ENCODE peak calls at places on chromosome 5, in ten cellular contexts. One of them, this sample, is unnamed.

GRCh38 chr5:145072880-145073279 is 762.3 kb downstream of the PRELID2 start:
- DNase-seq in GM06990: no peak
- DNase-seq in body of pancreas: no peak
- DNase-seq in pancreas: no peak
- DNase-seq in lung: no peak
- DNase-seq in WTC11: no peak
- DNase-seq in astrocyte of the spinal cord: peak
- DNase-seq in AG09309: no peak
- DNase-seq in kidney: no peak
- DNase-seq in osteocyte: no peak
- DNase-seq in this sample: no peak

GRCh38 chr5:122153230-122153629 is 23.9 kb downstream of the ZNF474 start:
- DNase-seq in osteocyte: no peak
- DNase-seq in AG09309: peak
- DNase-seq in astrocyte of the spinal cord: peak
- DNase-seq in pancreas: no peak
- DNase-seq in GM06990: no peak
- DNase-seq in body of pancreas: no peak
- DNase-seq in lung: no peak
- DNase-seq in WTC11: no peak
- DNase-seq in kidney: no peak
- DNase-seq in this sample: no peak

GRCh38 chr5:137735531-137736284 is at the start of gene KLHL3:
- DNase-seq in AG09309: no peak
- DNase-seq in osteocyte: no peak
- DNase-seq in pancreas: peak
- DNase-seq in astrocyte of the spinal cord: peak
- DNase-seq in WTC11: peak
- DNase-seq in kidney: peak
- DNase-seq in body of pancreas: peak
- DNase-seq in GM06990: peak
- DNase-seq in lung: peak
- DNase-seq in this sample: peak

GRCh38 chr5:115124741-115125140 is 45.0 kb downstream of the TRIM36 start:
- DNase-seq in GM06990: no peak
- DNase-seq in astrocyte of the spinal cord: no peak
- DNase-seq in osteocyte: no peak
- DNase-seq in kidney: no peak
- DNase-seq in lung: no peak
- DNase-seq in WTC11: no peak
- DNase-seq in body of pancreas: no peak
- DNase-seq in AG09309: no peak
- DNase-seq in pancreas: no peak
- DNase-seq in this sample: no peak

GRCh38 chr5:10745133-10745532 is 15.9 kb downstream of the DAP start:
- DNase-seq in kidney: no peak
- DNase-seq in lung: no peak
- DNase-seq in astrocyte of the spinal cord: no peak
- DNase-seq in AG09309: no peak
- DNase-seq in WTC11: no peak
- DNase-seq in GM06990: no peak
- DNase-seq in pancreas: no peak
- DNase-seq in body of pancreas: no peak
- DNase-seq in osteocyte: no peak
- DNase-seq in this sample: no peak

GRCh38 chr5:71601222-71602026 is 14.3 kb downstream of the MCCC2 start:
- DNase-seq in body of pancreas: peak
- DNase-seq in pancreas: peak
- DNase-seq in kidney: no peak
- DNase-seq in GM06990: no peak
- DNase-seq in osteocyte: peak
- DNase-seq in lung: peak
- DNase-seq in AG09309: peak
- DNase-seq in astrocyte of the spinal cord: peak
- DNase-seq in WTC11: peak
- DNase-seq in this sample: peak

GRCh38 chr5:150674376-150674821 is 13.3 kb downstream of the MYOZ3 start:
- DNase-seq in GM06990: no peak
- DNase-seq in pancreas: no peak
- DNase-seq in WTC11: no peak
- DNase-seq in AG09309: no peak
- DNase-seq in lung: no peak
- DNase-seq in osteocyte: peak
- DNase-seq in astrocyte of the spinal cord: no peak
- DNase-seq in body of pancreas: no peak
- DNase-seq in kidney: no peak
- DNase-seq in this sample: no peak

GRCh38 chr5:61053937-61054336 is 108.3 kb downstream of the SMIM15 start:
- DNase-seq in body of pancreas: no peak
- DNase-seq in GM06990: no peak
- DNase-seq in pancreas: no peak
- DNase-seq in WTC11: no peak
- DNase-seq in kidney: no peak
- DNase-seq in AG09309: no peak
- DNase-seq in osteocyte: no peak
- DNase-seq in astrocyte of the spinal cord: no peak
- DNase-seq in lung: no peak
- DNase-seq in this sample: no peak

GRCh38 chr5:93236807-93237421 is 344.1 kb downstream of the NR2F1-AS1 start:
- DNase-seq in osteocyte: no peak
- DNase-seq in pancreas: no peak
- DNase-seq in astrocyte of the spinal cord: no peak
- DNase-seq in GM06990: no peak
- DNase-seq in lung: no peak
- DNase-seq in kidney: no peak
- DNase-seq in AG09309: no peak
- DNase-seq in WTC11: no peak
- DNase-seq in body of pancreas: no peak
- DNase-seq in this sample: no peak

GRCh38 chr5:89480406-89481007 is 597.5 kb upstream of the MEF2C start:
- DNase-seq in lung: no peak
- DNase-seq in pancreas: no peak
- DNase-seq in GM06990: no peak
- DNase-seq in kidney: no peak
- DNase-seq in WTC11: no peak
- DNase-seq in AG09309: no peak
- DNase-seq in astrocyte of the spinal cord: no peak
- DNase-seq in osteocyte: no peak
- DNase-seq in body of pancreas: no peak
- DNase-seq in this sample: no peak

GRCh38 chr5:171650605-171651004 is 135.0 kb upstream of the SMIM23 start:
- DNase-seq in GM06990: no peak
- DNase-seq in lung: no peak
- DNase-seq in kidney: no peak
- DNase-seq in body of pancreas: no peak
- DNase-seq in osteocyte: no peak
- DNase-seq in AG09309: no peak
- DNase-seq in pancreas: no peak
- DNase-seq in astrocyte of the spinal cord: no peak
- DNase-seq in WTC11: no peak
- DNase-seq in this sample: no peak

GRCh38 chr5:158676642-158677489 is 422.9 kb downstream of the EBF1 start:
- DNase-seq in AG09309: no peak
- DNase-seq in osteocyte: no peak
- DNase-seq in body of pancreas: no peak
- DNase-seq in kidney: no peak
- DNase-seq in lung: no peak
- DNase-seq in GM06990: no peak
- DNase-seq in pancreas: no peak
- DNase-seq in astrocyte of the spinal cord: no peak
- DNase-seq in WTC11: peak
- DNase-seq in this sample: no peak

GRCh38 chr5:170520319-170520718 is 16.5 kb downstream of the KCNIP1 start:
- DNase-seq in osteocyte: no peak
- DNase-seq in astrocyte of the spinal cord: no peak
- DNase-seq in WTC11: no peak
- DNase-seq in GM06990: no peak
- DNase-seq in AG09309: no peak
- DNase-seq in body of pancreas: no peak
- DNase-seq in lung: no peak
- DNase-seq in pancreas: no peak
- DNase-seq in kidney: no peak
- DNase-seq in this sample: no peak

GRCh38 chr5:151663617-151664322 is 22.9 kb downstream of the SPARC start:
- DNase-seq in kidney: no peak
- DNase-seq in WTC11: no peak
- DNase-seq in AG09309: no peak
- DNase-seq in astrocyte of the spinal cord: no peak
- DNase-seq in GM06990: peak
- DNase-seq in lung: no peak
- DNase-seq in body of pancreas: no peak
- DNase-seq in pancreas: no peak
- DNase-seq in osteocyte: no peak
- DNase-seq in this sample: no peak

GRCh38 chr5:178793156-178793555 is 62.7 kb upstream of the ZNF354A start:
- DNase-seq in GM06990: no peak
- DNase-seq in kidney: no peak
- DNase-seq in lung: no peak
- DNase-seq in astrocyte of the spinal cord: no peak
- DNase-seq in body of pancreas: peak
- DNase-seq in osteocyte: no peak
- DNase-seq in WTC11: peak
- DNase-seq in pancreas: no peak
- DNase-seq in AG09309: no peak
- DNase-seq in this sample: no peak

GRCh38 chr5:55699041-55699688 is 13.0 kb downstream of the SLC38A9 start:
- DNase-seq in GM06990: peak
- DNase-seq in WTC11: no peak
- DNase-seq in pancreas: no peak
- DNase-seq in astrocyte of the spinal cord: no peak
- DNase-seq in AG09309: no peak
- DNase-seq in osteocyte: no peak
- DNase-seq in kidney: no peak
- DNase-seq in lung: no peak
- DNase-seq in body of pancreas: no peak
- DNase-seq in this sample: no peak

GRCh38 chr5:176542596-176543427 is 5.6 kb upstream of the RNF44 start:
- DNase-seq in WTC11: peak
- DNase-seq in lung: no peak
- DNase-seq in body of pancreas: peak
- DNase-seq in GM06990: peak
- DNase-seq in osteocyte: no peak
- DNase-seq in pancreas: no peak
- DNase-seq in AG09309: no peak
- DNase-seq in astrocyte of the spinal cord: no peak
- DNase-seq in kidney: peak
- DNase-seq in this sample: peak

DNA sequence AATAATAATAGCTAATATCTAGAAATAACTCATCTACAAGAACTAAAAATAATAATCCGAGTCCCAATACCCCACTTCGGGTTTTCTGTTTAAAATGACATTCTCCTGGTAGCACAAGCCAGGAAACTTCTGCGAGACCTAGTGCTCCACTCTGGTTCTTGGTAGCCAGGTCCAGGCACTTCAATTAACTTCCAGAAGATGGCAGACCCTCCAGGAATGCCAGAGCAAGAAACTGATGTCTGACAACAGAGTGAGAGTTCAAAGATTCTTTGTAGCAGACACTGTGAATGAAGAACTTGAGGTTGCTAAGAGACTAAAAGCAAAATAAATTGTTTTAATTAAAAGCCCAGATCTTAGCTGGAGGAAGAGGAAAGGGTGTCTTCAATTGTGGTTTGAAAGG is 1963.3 kb upstream of the CDH9 start:
- DNase-seq in pancreas: no peak
- DNase-seq in astrocyte of the spinal cord: no peak
- DNase-seq in body of pancreas: no peak
- DNase-seq in AG09309: no peak
- DNase-seq in lung: no peak
- DNase-seq in kidney: no peak
- DNase-seq in GM06990: no peak
- DNase-seq in osteocyte: no peak
- DNase-seq in WTC11: no peak
- DNase-seq in this sample: no peak
- TF ChIP-seq CTCF in pancreas: no peak
- TF ChIP-seq CTCF in astrocyte of the spinal cord: no peak
- TF ChIP-seq CTCF in body of pancreas: no peak
- TF ChIP-seq CTCF in AG09309: no peak
- TF ChIP-seq CTCF in lung: no peak
- TF ChIP-seq CTCF in kidney: peak
- TF ChIP-seq CTCF in GM06990: no peak
- TF ChIP-seq CTCF in osteocyte: peak
- TF ChIP-seq CTCF in WTC11: no peak
- TF ChIP-seq CTCF in this sample: no peak

GRCh38 chr5:110414360-110414759 is 312.1 kb downstream of the TMEM232 start:
- DNase-seq in AG09309: no peak
- DNase-seq in osteocyte: no peak
- DNase-seq in body of pancreas: no peak
- DNase-seq in GM06990: no peak
- DNase-seq in pancreas: no peak
- DNase-seq in lung: no peak
- DNase-seq in kidney: no peak
- DNase-seq in WTC11: no peak
- DNase-seq in astrocyte of the spinal cord: peak
- DNase-seq in this sample: peak
- TF ChIP-seq CTCF in AG09309: peak
- TF ChIP-seq CTCF in osteocyte: peak
- TF ChIP-seq CTCF in body of pancreas: no peak
- TF ChIP-seq CTCF in GM06990: peak
- TF ChIP-seq CTCF in pancreas: no peak
- TF ChIP-seq CTCF in lung: no peak
- TF ChIP-seq CTCF in kidney: peak
- TF ChIP-seq CTCF in WTC11: no peak
- TF ChIP-seq CTCF in astrocyte of the spinal cord: peak
- TF ChIP-seq CTCF in this sample: peak

GRCh38 chr5:148826082-148826971 is at the start of gene ADRB2:
- DNase-seq in astrocyte of the spinal cord: peak
- DNase-seq in AG09309: peak
- DNase-seq in GM06990: peak
- DNase-seq in pancreas: peak
- DNase-seq in lung: peak
- DNase-seq in WTC11: peak
- DNase-seq in osteocyte: peak
- DNase-seq in body of pancreas: peak
- DNase-seq in kidney: peak
- DNase-seq in this sample: peak
- TF ChIP-seq CTCF in astrocyte of the spinal cord: no peak
- TF ChIP-seq CTCF in AG09309: no peak
- TF ChIP-seq CTCF in GM06990: no peak
- TF ChIP-seq CTCF in pancreas: no peak
- TF ChIP-seq CTCF in lung: no peak
- TF ChIP-seq CTCF in WTC11: no peak
- TF ChIP-seq CTCF in osteocyte: no peak
- TF ChIP-seq CTCF in body of pancreas: no peak
- TF ChIP-seq CTCF in kidney: no peak
- TF ChIP-seq CTCF in this sample: no peak

DNA sequence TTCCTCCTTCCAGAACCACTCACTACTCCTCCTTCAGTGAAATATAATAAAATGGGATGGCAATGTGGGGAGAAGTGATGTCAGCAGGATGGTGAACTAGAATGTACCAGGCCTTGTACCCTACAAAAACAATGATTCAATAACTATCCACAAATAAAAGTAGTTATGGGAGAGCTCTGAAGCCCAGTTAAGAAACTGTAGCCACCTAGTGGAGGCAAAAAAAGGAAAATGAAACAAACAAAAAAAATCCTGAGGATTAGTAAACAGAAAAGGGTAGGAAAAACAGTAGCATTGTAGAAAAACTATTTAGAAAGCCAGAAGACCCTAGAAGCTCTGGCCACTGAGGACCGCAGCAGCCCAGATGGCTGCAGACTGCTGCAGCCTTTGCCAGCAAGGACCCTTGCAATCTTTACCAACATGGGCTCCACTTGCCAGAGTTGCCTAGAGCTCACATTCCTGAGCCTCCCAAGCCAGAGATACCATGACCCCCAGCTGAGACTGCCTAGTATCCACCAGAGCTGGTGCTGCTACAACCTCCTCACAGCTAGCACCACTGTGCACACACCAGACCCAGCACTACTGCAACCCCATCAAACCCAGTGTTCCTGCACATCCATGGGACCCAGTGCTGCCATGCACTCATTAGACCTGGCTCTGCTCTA is 259.7 kb upstream of the MSX2 start:
- DNase-seq in kidney: no peak
- DNase-seq in lung: no peak
- DNase-seq in WTC11: no peak
- DNase-seq in body of pancreas: no peak
- DNase-seq in AG09309: no peak
- DNase-seq in GM06990: no peak
- DNase-seq in astrocyte of the spinal cord: no peak
- DNase-seq in osteocyte: no peak
- DNase-seq in pancreas: no peak
- DNase-seq in this sample: no peak
- TF ChIP-seq CTCF in kidney: no peak
- TF ChIP-seq CTCF in lung: no peak
- TF ChIP-seq CTCF in WTC11: no peak
- TF ChIP-seq CTCF in body of pancreas: no peak
- TF ChIP-seq CTCF in AG09309: peak
- TF ChIP-seq CTCF in GM06990: no peak
- TF ChIP-seq CTCF in astrocyte of the spinal cord: peak
- TF ChIP-seq CTCF in osteocyte: peak
- TF ChIP-seq CTCF in pancreas: no peak
- TF ChIP-seq CTCF in this sample: no peak

This sample was measured in GM13977.